ENCODE peak calls at places on chromosomes 11 and 22, in six cellular contexts. G is SK-N-SH, B is HCT116, Y is MM.1S, V is neural progenitor cell, O is PC-3. A is an unnamed sample.

GRCh38 chr11:67301951-67302516 is 1.3 kb upstream of the SSH3 start:
- DNase-seq in G (no peak), B (no peak), Y (no peak), V (peak), O (peak), A (peak)

GRCh38 chr11:86955111-86955673 is at the start of gene FZD4:
- DNase-seq in G (peak), B (peak), Y (peak), V (peak), O (peak), A (peak)

GRCh38 chr11:128146926-128147605 is 440.3 kb downstream of the ETS1 start:
- DNase-seq in G (no peak), B (no peak), Y (no peak), V (no peak), O (peak), A (peak)

GRCh38 chr11:85845052-85845631 is 10.0 kb upstream of the CCDC83 start:
- DNase-seq in G (no peak), B (no peak), Y (no peak), V (no peak), O (peak), A (peak)

GRCh38 chr11:73288873-73289707 is 17.0 kb downstream of the P2RY6 start:
- DNase-seq in G (peak), B (peak), Y (peak), V (peak), O (peak), A (peak)

GRCh38 chr22:30803679-30804078 is 109.0 kb downstream of the OSBP2 start:
- DNase-seq in G (no peak), B (no peak), Y (no peak), V (no peak), O (no peak), A (no peak)

GRCh38 chr22:20808844-20809243 is 34.9 kb downstream of the SERPIND1 start:
- DNase-seq in G (no peak), B (no peak), Y (no peak), V (no peak), O (no peak), A (no peak)

GRCh38 chr11:122167100-122167499 is 51.1 kb upstream of the BLID start:
- DNase-seq in G (no peak), B (peak), Y (no peak), V (no peak), O (peak), A (peak)

GRCh38 chr11:2575611-2576051 is 124.2 kb downstream of the KCNQ1OT1 start:
- DNase-seq in G (no peak), B (no peak), Y (no peak), V (no peak), O (no peak), A (no peak)

GRCh38 chr11:10918698-10919097 is 60.8 kb upstream of the ZBED5 start:
- DNase-seq in G (no peak), B (no peak), Y (no peak), V (no peak), O (no peak), A (no peak)

GRCh38 chr22:27766679-27767078 is 34.9 kb downstream of the MN1 start:
- DNase-seq in G (no peak), B (no peak), Y (no peak), V (no peak), O (no peak), A (no peak)

GRCh38 chr11:963852-964251 is 38.2 kb downstream of the AP2A2 start:
- DNase-seq in G (no peak), B (no peak), Y (no peak), V (no peak), O (no peak), A (no peak)

GRCh38 chr22:49352361-49353169 is 475.1 kb downstream of the BRD1 start:
- DNase-seq in G (no peak), B (no peak), Y (no peak), V (no peak), O (no peak), A (no peak)

GRCh38 chr11:67649634-67650540 is 643 bp downstream of the ACY3 start:
- DNase-seq in G (no peak), B (no peak), Y (peak), V (no peak), O (no peak), A (no peak)

GRCh38 chr11:44740967-44741366 is 14.2 kb downstream of the TSPAN18 start:
- DNase-seq in G (no peak), B (no peak), Y (no peak), V (no peak), O (no peak), A (no peak)

GRCh38 chr11:117731689-117732290 is 65.2 kb downstream of the DSCAML1 start:
- DNase-seq in G (no peak), B (no peak), Y (no peak), V (no peak), O (no peak), A (no peak)

GRCh38 chr11:6640985-6641701 is 14.5 kb downstream of the DCHS1 start:
- DNase-seq in G (no peak), B (no peak), Y (no peak), V (no peak), O (no peak), A (no peak)

GRCh38 chr11:85661972-85662664 is 2.8 kb downstream of the CREBZF start:
- DNase-seq in G (no peak), B (no peak), Y (no peak), V (no peak), O (no peak), A (peak)

GRCh38 chr11:34674038-34674437 is 53.1 kb downstream of the EHF start:
- DNase-seq in G (no peak), B (no peak), Y (no peak), V (no peak), O (no peak), A (no peak)

GRCh38 chr22:20197407-20198030 is 46.7 kb upstream of the CCDC188 start:
- DNase-seq in G (no peak), B (no peak), Y (no peak), V (no peak), O (no peak), A (no peak)

GRCh38 chr11:77101043-77101537 is 1.6 kb upstream of the OMP start:
- DNase-seq in G (peak), B (no peak), Y (peak), V (peak), O (peak), A (peak)

GRCh38 chr22:31081963-31082605 is 966 bp downstream of the SMTN start:
- DNase-seq in G (peak), B (no peak), Y (no peak), V (no peak), O (peak), A (peak)

GRCh38 chr11:119316017-119316728 is 757 bp downstream of the MCAM start:
- DNase-seq in G (peak), B (no peak), Y (no peak), V (peak), O (peak), A (peak)

GRCh38 chr11:17600316-17601205 is 53.5 kb downstream of the OTOG start:
- DNase-seq in G (no peak), B (no peak), Y (no peak), V (peak), O (no peak), A (no peak)

GRCh38 chr11:114296190-114296978 is at the start of gene NNMT:
- DNase-seq in G (no peak), B (no peak), Y (no peak), V (no peak), O (peak), A (peak)

GRCh38 chr11:116175707-116176106 is 597.1 kb downstream of the BUD13 start:
- DNase-seq in G (no peak), B (no peak), Y (no peak), V (no peak), O (no peak), A (no peak)

GRCh38 chr11:116179346-116179850 is 593.4 kb downstream of the BUD13 start:
- DNase-seq in G (no peak), B (no peak), Y (no peak), V (no peak), O (no peak), A (no peak)

GRCh38 chr11:116173946-116174911 is 598.6 kb downstream of the BUD13 start:
- DNase-seq in G (no peak), B (no peak), Y (no peak), V (peak), O (no peak), A (no peak)

GRCh38 chr11:116177521-116178220 is 595.1 kb downstream of the BUD13 start:
- DNase-seq in G (no peak), B (no peak), Y (no peak), V (no peak), O (peak), A (no peak)

GRCh38 chr11:116176484-116177005 is 596.2 kb downstream of the BUD13 start:
- DNase-seq in G (no peak), B (no peak), Y (no peak), V (no peak), O (no peak), A (no peak)
- TF ChIP-seq EZH2phosphoT487 in G (no peak), B (no peak), Y (no peak), V (no peak), O (no peak), A (no peak)

DNA sequence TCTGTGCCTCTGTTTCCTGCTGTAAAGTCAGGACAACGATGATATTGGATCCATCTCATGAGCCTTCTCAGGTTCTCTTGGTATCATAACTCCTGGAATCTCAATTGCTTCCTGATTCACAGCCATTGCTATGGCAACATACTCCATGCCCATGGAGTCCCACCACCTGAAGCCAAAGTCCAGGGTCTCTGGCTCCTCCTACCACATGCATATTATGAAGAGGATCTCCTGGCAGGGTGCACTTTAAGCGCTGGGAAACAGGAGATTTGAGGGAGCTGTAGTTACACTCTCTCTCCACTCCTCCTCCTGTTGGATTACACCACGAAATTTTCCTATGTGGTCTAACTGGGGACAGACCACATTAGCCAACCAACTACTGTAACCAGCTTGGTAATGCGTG is 130.9 kb upstream of the SEZ6L start:
- DNase-seq in G (no peak), B (no peak), Y (no peak), V (no peak), O (no peak), A (no peak)
- H3K9ac ChIP-seq in G (no peak), B (no peak), Y (no peak), V (no peak), O (no peak), A (no peak)

GRCh38 chr22:50530280-50530856 is 556 bp upstream of the TYMP start:
- DNase-seq in G (no peak), B (peak), Y (peak), V (peak), O (peak), A (peak)

GRCh38 chr22:50529416-50530279 is at the start of gene TYMP:
- DNase-seq in G (no peak), B (no peak), Y (no peak), V (peak), O (peak), A (peak)

GRCh38 chr22:50532353-50532700 is 2.5 kb upstream of the TYMP start:
- DNase-seq in G (peak), B (no peak), Y (no peak), V (peak), O (no peak), A (no peak)

GRCh38 chr22:50531546-50532352 is 1.9 kb upstream of the TYMP start:
- DNase-seq in G (peak), B (no peak), Y (no peak), V (peak), O (peak), A (peak)

GRCh38 chr22:50530857-50531545 is 1.2 kb upstream of the TYMP start:
- DNase-seq in G (no peak), B (peak), Y (peak), V (peak), O (peak), A (peak)
- TF ChIP-seq EZH2phosphoT487 in G (no peak), B (no peak), Y (no peak), V (peak), O (no peak), A (no peak)

GRCh38 chr22:29032584-29032983 is 29.0 kb downstream of the C22orf31 start:
- DNase-seq in G (no peak), B (no peak), Y (no peak), V (no peak), O (peak), A (peak)
- H3K9ac ChIP-seq in G (peak), B (peak), Y (no peak), V (no peak), O (no peak), A (no peak)

GRCh38 chr11:66291706-66292542 is at the start of gene TMEM151A:
- DNase-seq in G (peak), B (no peak), Y (no peak), V (peak), O (no peak), A (peak)
- TF ChIP-seq EZH2phosphoT487 in G (no peak), B (no peak), Y (no peak), V (peak), O (no peak), A (no peak)

A was measured in GM23248.